ENCODE peak calls at places on chromosomes 16 and 17, in seven cellular contexts. R is AG04449; K is upper lobe of right lung; P is cardiac fibroblast; T is CD4-positive, alpha-beta memory T cell; M is uterus; C is fibroblast of lung. V is an unnamed sample.

GRCh38 chr17:80474231-80474932 is 2.0 kb downstream of the NPTX1 start:
- DNase-seq in T (no peak), M (no peak), P (peak), C (peak), K (no peak), R (no peak), V (no peak)

GRCh38 chr17:82937411-82938371 is 97.9 kb upstream of the ZNF750 start:
- DNase-seq in R (no peak), P (no peak), T (no peak), C (no peak), K (peak), M (peak), V (no peak)

GRCh38 chr16:11224096-11224893 is 31.7 kb downstream of the SOCS1 start:
- DNase-seq in P (no peak), C (no peak), M (peak), R (no peak), T (peak), K (peak), V (no peak)

GRCh38 chr17:80803451-80804428 is 187.9 kb upstream of the CHMP6 start:
- DNase-seq in K (peak), T (no peak), P (no peak), R (no peak), C (no peak), M (peak), V (no peak)

GRCh38 chr17:31842416-31843381 is 16.3 kb downstream of the COPRS start:
- DNase-seq in M (peak), C (peak), K (peak), R (no peak), T (peak), P (peak), V (peak)

GRCh38 chr16:52529226-52529625 is 17.7 kb downstream of the TOX3 start:
- DNase-seq in P (no peak), T (no peak), R (no peak), C (no peak), M (no peak), K (no peak), V (no peak)

GRCh38 chr17:68910256-68910705 is 44.9 kb downstream of the ABCA8 start:
- DNase-seq in K (no peak), C (peak), M (no peak), R (no peak), T (no peak), P (peak), V (no peak)

GRCh38 chr17:49035470-49036269 is 38.5 kb downstream of the IGF2BP1 start:
- DNase-seq in K (no peak), M (peak), P (peak), C (peak), R (no peak), T (peak), V (peak)

GRCh38 chr16:71840052-71840451 is 5.7 kb upstream of the ATXN1L start:
- DNase-seq in C (peak), P (peak), M (no peak), T (no peak), R (peak), K (no peak), V (no peak)

GRCh38 chr17:61583242-61583641 is 7.8 kb downstream of the NACA2 start:
- DNase-seq in R (peak), C (peak), M (no peak), P (peak), K (no peak), T (no peak), V (peak)

GRCh38 chr16:48384982-48385271 is 286 bp downstream of the SIAH1 start:
- DNase-seq in P (peak), M (no peak), R (no peak), K (no peak), C (peak), T (no peak), V (no peak)

GRCh38 chr17:57623620-57624019 is 121.5 kb downstream of the CCDC182 start:
- DNase-seq in K (peak), T (no peak), R (no peak), P (no peak), M (no peak), C (peak), V (no peak)

GRCh38 chr17:50468120-50469004 is at the start of gene CHAD:
- DNase-seq in C (peak), M (no peak), T (peak), R (no peak), K (no peak), P (no peak), V (no peak)

GRCh38 chr16:87803385-87803784 is 37.6 kb upstream of the KLHDC4 start:
- DNase-seq in M (no peak), C (no peak), R (no peak), P (no peak), K (no peak), T (no peak), V (no peak)

GRCh38 chr16:87809150-87809902 is 43.5 kb upstream of the KLHDC4 start:
- DNase-seq in R (no peak), C (peak), P (peak), T (no peak), K (no peak), M (no peak), V (peak)

GRCh38 chr16:87808108-87808507 is 42.3 kb upstream of the KLHDC4 start:
- DNase-seq in T (no peak), R (no peak), M (no peak), P (no peak), K (no peak), C (no peak), V (no peak)

GRCh38 chr16:87806608-87807546 is 41.1 kb upstream of the KLHDC4 start:
- DNase-seq in T (peak), R (peak), P (peak), M (no peak), K (peak), C (peak), V (peak)

DNA sequence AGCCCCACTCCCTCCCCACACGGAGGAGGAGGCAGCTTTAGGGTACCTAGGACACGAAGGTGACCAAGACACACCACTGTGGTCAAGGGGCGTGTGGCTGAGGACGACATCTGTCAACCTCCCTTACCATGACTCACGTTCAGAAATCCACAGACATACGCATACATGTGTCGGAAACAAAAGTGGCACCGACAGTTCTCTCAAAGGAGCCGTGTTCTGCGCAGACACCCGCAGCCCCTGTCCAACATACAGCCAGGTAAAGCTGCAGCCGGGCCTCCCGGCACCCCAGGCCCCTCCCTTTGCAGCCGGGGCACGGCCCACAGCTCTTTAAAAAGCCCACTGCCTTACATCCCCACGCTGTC is 40.4 kb upstream of the KLHDC4 start:
- DNase-seq in T (no peak), C (peak), K (no peak), P (no peak), M (no peak), R (no peak), V (peak)
- H3K4me3 ChIP-seq in T (no peak), C (peak), K (peak), P (peak), M (no peak), R (peak), V (peak)

GRCh38 chr17:36934759-36935630 is 2.3 kb upstream of the LHX1 start:
- DNase-seq in T (peak), P (no peak), C (no peak), M (no peak), K (peak), R (no peak), V (no peak)

GRCh38 chr17:36934144-36934758 is 3.0 kb upstream of the LHX1 start:
- DNase-seq in P (no peak), M (no peak), K (peak), T (peak), C (no peak), R (no peak), V (no peak)

GRCh38 chr17:36937001-36937960 is at the start of gene LHX1:
- DNase-seq in K (no peak), R (no peak), M (no peak), C (no peak), P (no peak), T (peak), V (no peak)

GRCh38 chr17:36936455-36936934 is 780 bp upstream of the LHX1 start:
- DNase-seq in P (no peak), C (no peak), R (no peak), K (no peak), T (peak), M (no peak), V (no peak)

DNA sequence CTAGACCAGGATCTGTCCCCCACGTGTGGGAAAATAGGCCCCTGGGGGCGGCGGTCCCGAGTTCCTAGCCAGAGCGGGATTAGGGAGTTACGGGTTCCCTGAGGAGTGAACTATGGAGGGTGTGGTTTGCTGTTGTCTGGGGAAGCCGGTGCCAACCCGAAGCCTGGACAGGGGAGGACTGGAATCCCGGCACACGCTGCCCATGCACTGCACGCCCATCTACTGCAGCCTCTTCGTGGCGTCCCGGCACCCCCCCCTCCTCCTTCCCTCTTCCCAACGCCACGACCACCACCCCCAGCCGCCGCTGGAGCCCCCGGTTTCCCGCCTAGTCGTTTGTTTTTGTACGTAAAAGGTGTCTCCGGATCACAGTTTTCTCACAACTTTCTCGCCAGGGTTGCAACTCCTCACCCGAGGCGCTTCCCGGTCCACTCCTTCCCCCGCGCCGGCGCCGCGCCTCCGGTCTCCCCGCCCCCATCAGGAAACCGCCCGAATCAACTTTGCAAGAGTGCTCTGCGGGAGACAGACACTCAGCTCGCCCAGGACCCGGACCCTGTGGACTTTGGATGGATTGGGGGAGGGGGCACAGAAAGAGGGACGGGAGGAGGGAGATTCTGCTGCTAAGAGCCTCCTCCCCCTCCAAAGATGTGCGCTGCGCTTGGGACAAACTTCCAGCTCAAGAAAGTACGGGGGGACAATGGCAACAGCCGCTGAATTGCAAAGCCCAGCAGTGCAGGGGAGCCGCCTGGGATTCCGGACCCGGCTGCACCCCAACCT is 1.4 kb upstream of the LHX1 start:
- DNase-seq in C (no peak), T (no peak), K (no peak), P (no peak), R (no peak), M (no peak), V (no peak)
- H3K4me3 ChIP-seq in C (no peak), T (no peak), K (no peak), P (peak), R (no peak), M (no peak), V (peak)

DNA sequence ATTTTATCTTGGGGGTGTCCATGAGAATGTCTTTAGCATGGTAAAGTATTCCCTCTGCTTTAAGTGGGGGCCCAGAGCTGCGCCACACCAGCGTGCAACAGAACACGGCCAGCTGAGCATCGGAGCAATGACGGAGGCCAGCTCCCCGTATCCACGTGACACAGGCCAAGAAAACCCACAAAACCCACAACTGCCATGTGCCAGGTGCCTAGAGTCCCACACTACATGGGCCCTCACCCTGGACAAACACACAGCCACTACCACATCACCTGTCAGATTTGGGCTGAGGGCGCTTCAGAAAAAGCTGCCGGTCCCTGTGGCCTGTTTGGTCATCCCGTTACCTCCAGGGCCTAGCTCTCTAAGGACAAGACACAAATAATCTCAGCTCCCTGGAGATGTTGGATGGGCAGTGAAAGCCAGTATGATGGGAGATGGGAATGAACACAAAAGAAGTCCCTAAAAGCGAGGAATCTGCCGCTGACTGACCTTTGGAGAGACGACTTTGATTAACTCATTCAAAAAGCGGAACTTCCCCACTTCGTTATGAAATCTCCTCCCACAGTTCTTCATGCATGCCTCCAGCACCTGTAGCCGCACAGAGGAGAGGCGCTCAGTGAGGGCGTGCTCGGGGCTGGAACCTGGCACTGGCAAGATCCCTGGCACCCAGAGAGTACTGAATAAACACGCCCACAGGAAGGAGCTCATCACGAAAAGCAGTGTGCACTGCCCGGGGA is 17.1 kb downstream of the GGA3 start:
- DNase-seq in R (no peak), C (no peak), K (no peak), T (no peak), P (no peak), M (no peak), V (no peak)
- H3K4me3 ChIP-seq in R (no peak), C (no peak), K (no peak), T (no peak), P (no peak), M (no peak), V (no peak)

DNA sequence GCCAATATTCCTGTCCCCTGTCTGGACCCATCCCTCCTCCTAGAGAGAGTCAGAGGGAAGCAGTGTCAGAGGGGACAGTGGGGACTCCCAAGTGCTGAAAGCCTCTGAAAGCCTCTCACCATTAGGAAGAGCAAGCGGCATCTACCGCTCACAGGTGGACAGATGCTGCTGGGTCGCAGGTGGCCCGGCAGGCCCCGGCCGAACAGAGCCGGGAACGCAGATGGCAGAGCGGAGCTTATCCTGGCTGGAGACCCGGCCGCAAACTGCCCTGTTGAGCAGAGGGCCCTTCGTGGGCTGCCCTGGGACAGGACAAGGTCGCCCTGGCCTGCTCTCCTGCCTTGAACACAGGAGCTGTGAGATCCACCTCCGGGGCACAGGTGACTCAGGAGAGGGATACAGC is 23.0 kb upstream of the NAT9 start:
- DNase-seq in R (no peak), K (no peak), C (no peak), P (no peak), T (no peak), M (no peak), V (no peak)
- H3K4me3 ChIP-seq in R (no peak), K (no peak), C (no peak), P (no peak), T (no peak), M (no peak), V (no peak)

GRCh38 chr17:74427048-74427762 is 4.7 kb upstream of the GPRC5C start:
- DNase-seq in T (no peak), P (no peak), C (no peak), R (no peak), K (peak), M (no peak), V (no peak)
- H3K4me3 ChIP-seq in T (no peak), P (no peak), C (no peak), R (no peak), K (no peak), M (no peak), V (no peak)

GRCh38 chr17:78777886-78778285 is 4.2 kb downstream of the CYTH1 start:
- DNase-seq in M (no peak), R (no peak), P (no peak), C (no peak), T (peak), K (no peak), V (no peak)
- H3K4me3 ChIP-seq in M (no peak), R (no peak), P (no peak), C (no peak), T (no peak), K (no peak), V (no peak)

GRCh38 chr17:76193616-76194015 is 46.7 kb downstream of the RNF157 start:
- DNase-seq in M (no peak), C (no peak), P (no peak), T (peak), R (no peak), K (no peak), V (no peak)
- H3K4me3 ChIP-seq in M (no peak), C (no peak), P (no peak), T (no peak), R (no peak), K (no peak), V (no peak)

DNA sequence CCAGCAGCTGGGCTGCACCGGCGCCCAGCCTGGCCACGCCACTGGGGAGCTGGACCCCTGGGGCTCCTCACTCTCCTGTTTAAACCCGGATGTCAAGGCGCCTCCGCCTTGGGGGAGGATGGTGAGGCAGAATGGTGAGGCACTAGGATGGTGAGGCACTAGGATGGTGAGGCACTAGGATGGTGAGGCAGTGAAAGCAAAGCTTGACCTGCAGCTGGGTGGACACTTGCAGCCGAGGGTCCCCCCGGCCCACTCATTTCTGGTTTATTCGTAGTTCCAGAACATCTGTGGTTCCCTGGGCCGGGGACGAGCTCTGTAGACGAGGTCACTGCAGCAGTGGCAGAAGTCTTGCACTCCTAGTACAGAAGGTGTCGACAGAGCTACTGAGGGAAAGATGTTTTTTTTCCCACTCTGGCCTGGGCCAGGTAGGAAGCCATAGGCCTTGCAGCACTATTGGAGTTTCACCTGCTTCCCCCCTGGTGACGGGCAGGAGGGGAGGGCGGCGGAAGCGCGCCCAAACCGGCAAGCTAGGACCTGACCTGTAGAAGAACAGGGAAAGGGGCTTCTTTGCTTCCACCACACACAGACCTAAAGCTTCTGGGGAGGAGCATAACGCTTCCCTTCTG is 1.1 kb upstream of the HNF1B start:
- DNase-seq in P (no peak), M (no peak), T (no peak), K (no peak), C (no peak), R (no peak), V (no peak)
- H3K4me3 ChIP-seq in P (no peak), M (no peak), T (no peak), K (peak), C (no peak), R (no peak), V (no peak)

GRCh38 chr17:39627717-39628516 is 1.2 kb downstream of the PPP1R1B start:
- DNase-seq in P (no peak), T (no peak), C (no peak), R (no peak), M (no peak), K (no peak), V (no peak)
- H3K4me3 ChIP-seq in P (no peak), T (no peak), C (no peak), R (no peak), M (no peak), K (peak), V (no peak)